ENCODE peak calls at places on chromosomes 5 and 9, in four cellular contexts. D, G, Y and L are unnamed samples.

GRCh38 chr5:36880761-36881160 is 4.2 kb downstream of the NIPBL start:
- DNase-seq in D (no peak), G (no peak), Y (no peak), L (no peak)

GRCh38 chr5:177131711-177132503 is 1.7 kb upstream of the NSD1 start:
- DNase-seq in D (peak), G (peak), Y (peak), L (no peak)

GRCh38 chr9:131043097-131043496 is 34.1 kb downstream of the LAMC3 start:
- DNase-seq in D (no peak), G (no peak), Y (no peak), L (no peak)

GRCh38 chr5:135210286-135211055 is 176.4 kb upstream of the PITX1 start:
- DNase-seq in D (no peak), G (no peak), Y (peak), L (no peak)

GRCh38 chr9:133770076-133770777 is 32.1 kb upstream of the SARDH start:
- DNase-seq in D (no peak), G (no peak), Y (peak), L (no peak)

GRCh38 chr5:149429839-149430721 is 51.0 kb upstream of the IL17B start:
- DNase-seq in D (no peak), G (no peak), Y (peak), L (no peak)

GRCh38 chr5:68730220-68731010 is 363.4 kb upstream of the SLC30A5 start:
- DNase-seq in D (no peak), G (peak), Y (no peak), L (no peak)

GRCh38 chr9:20524776-20525175 is 97.5 kb downstream of the MLLT3 start:
- DNase-seq in D (no peak), G (no peak), Y (peak), L (peak)

GRCh38 chr5:138241688-138242547 is 28.8 kb upstream of the CDC23 start:
- DNase-seq in D (peak), G (peak), Y (peak), L (no peak)

GRCh38 chr5:9851458-9851857 is 221.3 kb upstream of the TAS2R1 start:
- DNase-seq in D (no peak), G (peak), Y (no peak), L (no peak)

GRCh38 chr9:98881356-98881755 is 62.4 kb upstream of the COL15A1 start:
- DNase-seq in D (no peak), G (no peak), Y (no peak), L (no peak)
- H2AK5ac ChIP-seq in D (no peak), G (no peak), Y (no peak), L (no peak)

GRCh38 chr5:168658394-168658793 is 79.2 kb upstream of the PANK3 start:
- DNase-seq in D (no peak), G (no peak), Y (no peak), L (no peak)

GRCh38 chr5:168663276-168664004 is 84.3 kb upstream of the PANK3 start:
- DNase-seq in D (no peak), G (no peak), Y (no peak), L (no peak)

GRCh38 chr5:168659286-168659847 is 80.2 kb upstream of the PANK3 start:
- DNase-seq in D (no peak), G (no peak), Y (no peak), L (no peak)

GRCh38 chr5:168660691-168661090 is 81.5 kb upstream of the PANK3 start:
- DNase-seq in D (no peak), G (no peak), Y (no peak), L (no peak)

DNA sequence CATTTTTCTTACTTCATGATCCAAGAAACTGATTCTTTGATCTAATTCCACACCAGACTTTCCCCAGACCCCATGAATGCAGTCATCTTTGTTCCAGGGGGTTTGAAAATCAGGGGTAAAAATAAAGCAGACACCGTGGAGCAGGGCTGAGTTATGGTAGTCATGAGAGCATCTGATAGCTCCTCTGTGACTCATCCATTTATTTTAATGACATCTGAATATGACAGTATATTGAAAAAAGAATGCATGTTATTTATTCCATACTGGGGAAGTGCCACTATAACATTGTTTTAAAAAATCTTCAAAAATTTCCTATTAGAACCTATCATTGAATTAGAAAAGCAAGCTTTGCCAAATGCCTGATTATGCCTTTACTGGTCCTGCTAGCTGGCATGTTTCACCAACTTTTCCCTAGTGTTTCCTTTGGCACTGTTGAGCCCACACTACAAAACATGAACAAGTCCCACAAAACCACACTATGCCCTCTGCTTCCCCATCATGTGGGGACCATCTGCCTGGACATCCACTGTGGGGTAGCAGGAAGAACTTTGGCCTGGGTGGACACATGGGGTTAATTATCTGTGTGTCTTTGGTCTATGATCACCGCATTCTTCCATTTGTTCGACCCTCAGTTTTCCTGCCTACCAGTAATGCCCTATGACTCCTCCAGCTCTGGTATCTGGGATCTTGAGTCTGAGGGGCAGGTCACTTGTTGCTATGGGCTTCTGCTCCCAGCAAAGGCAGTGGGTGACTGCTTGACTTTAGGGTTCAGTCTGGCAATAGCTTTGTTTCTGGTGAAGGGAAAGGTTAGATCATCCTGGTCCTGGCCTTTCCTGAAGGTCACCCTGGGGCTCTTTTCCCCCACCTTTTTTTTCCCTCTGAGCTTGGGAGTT is 82.7 kb upstream of the PANK3 start:
- DNase-seq in D (no peak), G (no peak), Y (no peak), L (no peak)
- H2AK5ac ChIP-seq in D (no peak), G (no peak), Y (no peak), L (no peak)

GRCh38 chr9:90256345-90256744 is 386.3 kb downstream of the DIRAS2 start:
- DNase-seq in D (no peak), G (no peak), Y (no peak), L (no peak)
- H2AK5ac ChIP-seq in D (no peak), G (no peak), Y (no peak), L (no peak)

GRCh38 chr5:116423091-116423490 is 151.5 kb downstream of the SEMA6A start:
- DNase-seq in D (no peak), G (no peak), Y (no peak), L (no peak)

GRCh38 chr5:116424951-116425350 is 149.7 kb downstream of the SEMA6A start:
- DNase-seq in D (no peak), G (no peak), Y (no peak), L (no peak)

GRCh38 chr5:116421080-116421629 is 153.5 kb downstream of the SEMA6A start:
- DNase-seq in D (no peak), G (no peak), Y (no peak), L (no peak)

GRCh38 chr5:116424258-116424615 is 150.4 kb downstream of the SEMA6A start:
- DNase-seq in D (no peak), G (no peak), Y (no peak), L (no peak)

DNA sequence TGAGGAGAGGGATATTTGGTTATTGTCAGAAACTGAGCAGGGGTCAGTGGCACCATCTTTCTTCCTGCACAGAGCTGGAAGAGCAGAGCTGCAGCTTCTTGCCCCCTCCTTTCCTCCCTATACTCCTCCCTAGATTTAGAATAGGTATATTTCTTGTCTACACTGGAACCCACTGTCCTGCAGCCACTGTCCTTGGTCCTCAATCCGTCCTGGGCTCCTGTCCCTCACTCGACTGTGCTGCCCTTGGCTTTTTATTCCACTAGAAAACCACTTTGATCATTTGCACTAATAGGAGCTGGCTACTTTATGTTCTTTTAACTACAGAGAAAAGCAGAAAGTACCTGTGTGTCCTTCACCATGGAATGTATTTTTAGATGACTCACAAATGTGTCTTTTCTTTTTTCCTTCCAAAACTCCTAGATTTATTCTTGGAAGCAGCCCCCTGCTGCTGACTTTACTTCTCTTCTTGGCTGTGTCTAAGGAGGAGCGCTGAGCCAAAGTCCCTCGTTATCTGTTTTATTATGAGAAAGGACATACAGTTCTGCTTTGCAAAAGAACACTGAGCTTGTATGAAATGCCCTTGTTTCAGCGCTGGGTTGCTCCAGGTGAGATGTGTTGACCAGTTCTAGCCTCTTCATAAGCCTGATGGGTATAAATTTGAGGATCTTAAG is 150.9 kb downstream of the SEMA6A start:
- DNase-seq in D (no peak), G (no peak), Y (no peak), L (no peak)
- H2AK5ac ChIP-seq in D (no peak), G (no peak), Y (no peak), L (no peak)

GRCh38 chr9:14640967-14641366 is 52.3 kb downstream of the ZDHHC21 start:
- DNase-seq in D (no peak), G (no peak), Y (no peak), L (no peak)

GRCh38 chr9:14640294-14640693 is 52.9 kb downstream of the ZDHHC21 start:
- DNase-seq in D (no peak), G (no peak), Y (no peak), L (no peak)

GRCh38 chr9:14645648-14646047 is 47.6 kb downstream of the ZDHHC21 start:
- DNase-seq in D (no peak), G (no peak), Y (no peak), L (no peak)
- H2AK5ac ChIP-seq in D (no peak), G (no peak), Y (no peak), L (no peak)